ENCODE peak calls at places on chromosome 19, in six cellular contexts. V, F, Y, U, T and K are unnamed samples.

GRCh38 chr19:45408830-45409593 is 2.6 kb downstream of the POLR1G start:
- DNase-seq in V (no peak), F (no peak), Y (no peak), U (no peak), T (no peak), K (no peak)

GRCh38 chr19:6616011-6616410 is 25.1 kb upstream of the CD70 start:
- DNase-seq in V (no peak), F (no peak), Y (no peak), U (no peak), T (no peak), K (no peak)

GRCh38 chr19:35986664-35987570 is 8.1 kb upstream of the SDHAF1 start:
- DNase-seq in V (no peak), F (no peak), Y (no peak), U (no peak), T (no peak), K (no peak)

GRCh38 chr19:14363203-14364097 is 17.8 kb upstream of the ADGRE5 start:
- DNase-seq in V (peak; percentile 92), F (peak; percentile 91), Y (peak; percentile 93), U (peak; percentile 96), T (no peak), K (no peak)

GRCh38 chr19:35177377-35178274 is 23.1 kb downstream of the FXYD5 start:
- DNase-seq in V (no peak), F (no peak), Y (no peak), U (no peak), T (no peak), K (no peak)

GRCh38 chr19:4724252-4724514 is 541 bp upstream of the DPP9 start:
- DNase-seq in V (no peak), F (no peak), Y (no peak), U (no peak), T (no peak), K (no peak)

GRCh38 chr19:19599190-19599535 is 19.3 kb downstream of the PBX4 start:
- DNase-seq in V (no peak), F (no peak), Y (no peak), U (no peak), T (no peak), K (no peak)

GRCh38 chr19:4456566-4456842 is 1.1 kb downstream of the UBXN6 start:
- DNase-seq in V (no peak), F (no peak), Y (no peak), U (no peak), T (no peak), K (no peak)

DNA sequence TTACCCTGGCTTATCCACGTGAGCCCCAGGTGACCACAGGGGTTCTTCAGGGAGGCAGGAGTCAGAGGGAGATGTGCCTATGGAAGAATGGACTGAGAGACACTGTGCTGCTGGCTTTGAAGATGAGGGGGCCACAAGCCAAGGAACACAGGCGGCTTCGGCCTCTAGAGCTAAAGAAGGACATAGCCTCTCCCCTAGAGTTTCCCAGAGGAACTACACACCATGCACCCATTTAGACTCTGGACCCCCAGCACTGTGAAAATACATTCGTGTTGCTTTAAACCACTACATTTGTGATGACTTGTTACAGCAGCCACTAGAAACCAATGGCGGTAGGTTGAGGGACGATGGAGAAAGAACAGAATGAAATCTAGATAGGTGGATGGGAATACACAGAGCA is 13.7 kb upstream of the ATF5 start:
- DNase-seq in V (no peak), F (no peak), Y (no peak), U (no peak), T (no peak), K (no peak)
- H3K4me1 ChIP-seq in V (peaks cover 7% of the 10 kb centered on the region), F (peaks cover 5% of the 10 kb centered on the region), Y (peaks cover 9% of the 10 kb centered on the region), U (peaks cover 2% of the 10 kb centered on the region), T (no peaks in the 10 kb centered on the region), K (no peaks in the 10 kb centered on the region)

GRCh38 chr19:38699027-38699346 is 45.3 kb downstream of the CAPN12 start:
- DNase-seq in V (no peak), F (no peak), Y (no peak), U (no peak), T (no peak), K (no peak)

GRCh38 chr19:38697197-38697596 is 47.1 kb downstream of the CAPN12 start:
- DNase-seq in V (no peak), F (no peak), Y (no peak), U (no peak), T (no peak), K (no peak)

GRCh38 chr19:38697641-38698071 is 46.6 kb downstream of the CAPN12 start:
- DNase-seq in V (no peak), F (peak; percentile 52), Y (no peak), U (no peak), T (no peak), K (no peak)

GRCh38 chr19:38699647-38700349 is 44.5 kb downstream of the CAPN12 start:
- DNase-seq in V (no peak), F (peak; percentile 57), Y (no peak), U (no peak), T (no peak), K (no peak)

DNA sequence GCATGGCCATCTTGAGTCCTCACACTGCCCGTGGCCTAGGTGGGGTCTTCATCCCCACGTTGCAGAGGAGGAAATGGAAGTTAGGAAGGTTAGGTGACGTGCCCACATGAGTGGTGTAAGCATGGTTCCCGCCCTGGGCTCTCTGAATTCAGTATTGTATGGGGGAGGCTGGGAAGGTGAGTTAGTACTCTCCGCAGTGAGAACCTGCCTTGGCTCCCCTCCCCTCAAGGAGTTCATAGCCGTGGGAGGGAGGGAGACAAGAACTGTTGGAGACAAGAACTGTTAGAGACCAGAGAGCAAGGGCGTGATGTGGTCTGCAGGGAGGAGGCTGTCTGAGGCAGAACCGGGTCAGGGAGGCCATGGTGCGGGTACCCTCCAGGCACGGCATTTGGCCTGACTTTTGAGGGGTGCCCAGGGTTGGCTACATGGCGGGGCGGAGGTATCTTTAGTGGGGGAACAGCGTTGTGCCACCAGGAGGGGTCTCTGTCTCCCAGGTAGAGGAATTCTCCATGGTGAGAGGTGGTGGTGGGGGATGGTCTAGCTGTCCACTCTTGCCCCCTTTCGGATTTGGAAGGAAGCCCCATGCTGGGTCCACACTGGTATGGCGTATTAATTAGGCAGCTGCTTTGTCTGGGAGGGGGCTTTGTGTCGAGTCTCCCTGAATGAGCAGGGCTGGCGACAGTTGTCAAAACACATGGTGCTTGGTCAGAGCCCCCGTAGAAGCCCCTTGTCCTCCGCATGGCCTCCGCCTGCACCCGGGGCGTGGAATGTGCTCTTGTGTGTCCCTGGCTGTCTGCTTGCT is 45.8 kb downstream of the CAPN12 start:
- DNase-seq in V (no peak), F (no peak), Y (no peak), U (no peak), T (no peak), K (no peak)
- H3K27ac ChIP-seq in V (peak overlapping the region; percentile 95), F (peak overlapping the region; percentile 25), Y (peak overlapping the region; percentile 94), U (no peak overlapping the region), T (no peak overlapping the region), K (peak overlapping the region; percentile 99)

DNA sequence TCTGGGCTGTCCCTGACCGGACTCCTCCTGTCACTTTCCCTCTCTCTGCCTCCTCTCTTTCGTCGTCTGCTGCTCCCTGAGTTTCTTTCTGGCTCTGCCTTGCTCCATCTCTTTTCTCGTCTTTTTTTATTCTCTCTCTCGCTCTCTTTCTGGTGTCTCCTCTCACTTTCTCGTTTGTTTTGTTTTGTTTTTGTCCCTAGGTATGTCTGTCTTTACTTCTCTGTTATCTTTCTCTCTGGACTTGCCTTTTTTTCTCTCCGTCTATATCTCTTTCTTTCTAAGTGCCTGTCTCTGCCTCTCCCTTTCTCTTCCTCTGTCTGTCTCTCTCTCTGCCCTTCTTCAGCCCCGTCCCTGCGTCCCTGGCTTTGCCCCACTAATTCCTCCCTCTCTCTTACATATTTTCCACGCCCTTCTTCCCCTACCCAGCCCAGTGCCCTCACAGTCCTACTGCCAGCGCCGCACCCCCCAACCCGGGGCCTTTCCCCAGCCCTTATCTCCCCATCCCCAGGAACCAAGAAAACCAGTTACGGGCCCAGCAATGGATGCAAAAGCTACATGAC is 48.1 kb upstream of the SHKBP1 start:
- DNase-seq in V (no peak), F (no peak), Y (no peak), U (no peak), T (no peak), K (no peak)
- H3K4me3 ChIP-seq in V (no peak overlapping the region), F (no peak overlapping the region), Y (no peak overlapping the region), U (no peak overlapping the region), T (no peak overlapping the region), K (no peak overlapping the region)

DNA sequence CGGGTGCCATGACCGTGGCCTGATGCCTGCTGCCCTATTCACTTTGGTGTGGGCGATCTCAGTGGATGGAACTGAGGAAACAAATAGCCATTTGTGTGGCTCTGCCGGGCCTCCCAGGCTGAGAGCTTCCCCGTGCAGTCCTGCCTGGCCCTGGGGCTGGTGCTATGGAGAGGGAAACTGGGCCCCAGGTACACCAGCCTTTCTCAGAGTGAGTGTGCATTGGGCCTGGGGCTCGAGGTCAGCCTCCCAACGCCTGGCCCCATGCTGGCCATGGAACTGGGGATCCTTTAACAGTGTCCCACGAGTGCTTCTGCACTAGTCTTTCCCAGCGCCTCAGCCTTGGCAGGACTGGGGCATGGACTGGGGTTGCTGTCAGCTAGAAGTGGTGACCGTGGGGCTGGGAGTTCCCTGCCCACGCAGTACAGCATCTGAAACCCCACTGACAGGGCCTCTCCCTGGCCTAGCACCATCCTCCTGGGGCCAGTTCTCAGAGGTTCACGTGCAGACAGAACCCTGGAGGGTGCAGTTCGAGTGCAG is 10.5 kb downstream of the PLEKHF1 start:
- DNase-seq in V (no peak), F (peak; percentile 46), Y (peak; percentile 48), U (no peak), T (no peak), K (no peak)
- H3K4me1 ChIP-seq in V (peaks cover 14% of the 10 kb centered on the region), F (peaks cover 69% of the 10 kb centered on the region), Y (peaks cover 13% of the 10 kb centered on the region), U (no peaks in the 10 kb centered on the region), T (no peaks in the 10 kb centered on the region), K (peaks cover 7% of the 10 kb centered on the region)